ENCODE peak calls at places on chromosomes 11 and 22, in six cellular contexts. X is lung; S is testis; G is thoracic aorta; Y is endothelial cell; J is CD4-positive, alpha-beta T cell. V is an unnamed sample.
A peak's percentile ranks its signal among the peaks of the same experiment; 100 is the strongest.

GRCh38 chr11:128297111-128297651 is 290.2 kb downstream of the ETS1 start:
- DNase-seq in Y (no peak), J (no peak), X (no peak), S (no peak), G (no peak), V (no peak)

GRCh38 chr22:50671641-50672040 is 982 bp upstream of the SHANK3 start:
- DNase-seq in X (no peak), S (no peak), J (no peak), Y (no peak), G (no peak), V (no peak)

GRCh38 chr11:28736256-28736655 is 628.1 kb downstream of the METTL15 start:
- DNase-seq in S (no peak), Y (no peak), X (no peak), G (no peak), J (no peak), V (no peak)

GRCh38 chr11:44286268-44286880 is 23.6 kb downstream of the ALX4 start:
- DNase-seq in Y (peak; percentile 75), G (no peak), X (peak; percentile 50), J (peak; percentile 63), S (peak; percentile 73), V (no peak)

GRCh38 chr11:35914824-35915223 is 29.0 kb upstream of the LDLRAD3 start:
- DNase-seq in J (no peak), G (no peak), Y (no peak), X (no peak), S (no peak), V (no peak)

GRCh38 chr11:1258401-1259075 is 35.7 kb downstream of the MUC5B start:
- DNase-seq in J (no peak), Y (no peak), X (no peak), S (no peak), G (no peak), V (no peak)

GRCh38 chr11:69923641-69924307 is 104.6 kb upstream of the FGF3 start:
- DNase-seq in S (no peak), G (no peak), Y (no peak), X (no peak), J (no peak), V (no peak)

GRCh38 chr22:50582562-50583293 is at the start of gene CHKB:
- DNase-seq in S (peak; percentile 99), X (peak; percentile 98), J (peak; percentile 97), Y (peak; percentile 99), G (peak; percentile 93), V (peak; percentile 90)

GRCh38 chr11:72678524-72678923 is 4.3 kb upstream of the PDE2A start:
- DNase-seq in Y (no peak), J (no peak), G (no peak), X (no peak), S (no peak), V (no peak)

GRCh38 chr11:30830666-30831065 is 244.5 kb upstream of the MPPED2 start:
- DNase-seq in G (no peak), X (no peak), S (no peak), Y (no peak), J (no peak), V (no peak)

GRCh38 chr11:97140885-97141494 is 751.2 kb downstream of the JRKL start:
- DNase-seq in G (no peak), S (no peak), J (no peak), X (no peak), Y (peak; percentile 11), V (no peak)

GRCh38 chr11:65434667-65435179 is 12.1 kb downstream of the NEAT1 start:
- DNase-seq in J (no peak), S (peak; percentile 13), Y (no peak), G (no peak), X (no peak), V (no peak)

GRCh38 chr11:109303342-109303741 is 118.6 kb upstream of the C11orf87 start:
- DNase-seq in G (no peak), X (no peak), S (no peak), Y (no peak), J (no peak), V (no peak)

GRCh38 chr11:58524232-58525036 is 16.5 kb upstream of the OR5B21 start:
- DNase-seq in G (peak; percentile 13), S (peak; percentile 77), J (peak; percentile 41), Y (peak; percentile 66), X (peak; percentile 54), V (peak; percentile 34)

GRCh38 chr22:30575011-30575671 is 676 bp upstream of the GAL3ST1 start:
- DNase-seq in J (no peak), S (peak; percentile 68), X (peak; percentile 35), Y (no peak), G (peak; percentile 25), V (no peak)

GRCh38 chr11:117182551-117182935 is 4.0 kb downstream of the SIDT2 start:
- DNase-seq in Y (no peak), J (peak; percentile 22), G (no peak), X (no peak), S (peak; percentile 6), V (peak; percentile 9)

GRCh38 chr11:1162498-1163311 is 5.0 kb downstream of the MUC5AC start:
- DNase-seq in X (no peak), S (no peak), J (peak; percentile 12), G (no peak), Y (no peak), V (no peak)

GRCh38 chr11:82719316-82719715 is 14.3 kb downstream of the FAM181B start:
- DNase-seq in Y (no peak), G (no peak), J (no peak), X (no peak), S (no peak), V (no peak)

GRCh38 chr22:44620129-44620840 is 81.7 kb upstream of the PRR5 start:
- DNase-seq in X (peak; percentile 51), S (peak; percentile 74), J (peak; percentile 82), Y (peak; percentile 85), G (peak; percentile 14), V (peak; percentile 64)

GRCh38 chr11:110509485-110509884 is 79.7 kb downstream of the FDX1 start:
- DNase-seq in X (no peak), S (no peak), J (no peak), Y (no peak), G (no peak), V (no peak)

GRCh38 chr11:12251651-12252560 is 125.5 kb upstream of the PARVA start:
- DNase-seq in X (no peak), Y (no peak), G (no peak), S (no peak), J (no peak), V (no peak)

GRCh38 chr11:70099578-70100282 is 21.6 kb downstream of the ANO1 start:
- DNase-seq in Y (no peak), X (no peak), S (no peak), J (no peak), G (no peak), V (no peak)

GRCh38 chr11:60994450-60995135 is 23.1 kb downstream of the CD6 start:
- DNase-seq in Y (no peak), X (no peak), G (no peak), S (no peak), J (no peak), V (no peak)

GRCh38 chr11:112025682-112026081 is 474 bp downstream of the DLAT start:
- DNase-seq in G (no peak), S (no peak), J (no peak), X (no peak), Y (no peak), V (no peak)

GRCh38 chr11:69293819-69294505 is at the start of gene MYEOV:
- DNase-seq in X (peak; percentile 61), J (no peak), Y (no peak), G (no peak), S (no peak), V (no peak)

GRCh38 chr11:75014129-75014528 is 25.4 kb downstream of the NEU3 start:
- DNase-seq in G (no peak), Y (no peak), S (no peak), X (no peak), J (no peak), V (no peak)
- TF ChIP-seq CTCF in G (no peak), Y (no peak), S (no peak), X (no peak), J (no peak), V (no peak)

GRCh38 chr22:46390652-46391301 is 55.3 kb downstream of the TRMU start:
- DNase-seq in S (peak; percentile 50), J (no peak), Y (no peak), G (no peak), X (peak; percentile 42), V (no peak)
- TF ChIP-seq CTCF in S (no peak), J (no peak), Y (no peak), G (no peak), X (no peak), V (no peak)

GRCh38 chr22:36456459-36456835 is 25.0 kb downstream of the TXN2 start:
- DNase-seq in J (no peak), S (no peak), G (no peak), Y (no peak), X (no peak), V (no peak)

GRCh38 chr22:36453266-36453607 is 28.2 kb downstream of the TXN2 start:
- DNase-seq in S (no peak), X (no peak), Y (no peak), J (no peak), G (no peak), V (no peak)

GRCh38 chr22:36455571-36456458 is 25.6 kb downstream of the TXN2 start:
- DNase-seq in Y (no peak), S (no peak), J (no peak), X (no peak), G (no peak), V (no peak)

GRCh38 chr22:36453855-36454378 is 27.5 kb downstream of the TXN2 start:
- DNase-seq in J (no peak), S (no peak), Y (no peak), G (no peak), X (no peak), V (no peak)

DNA sequence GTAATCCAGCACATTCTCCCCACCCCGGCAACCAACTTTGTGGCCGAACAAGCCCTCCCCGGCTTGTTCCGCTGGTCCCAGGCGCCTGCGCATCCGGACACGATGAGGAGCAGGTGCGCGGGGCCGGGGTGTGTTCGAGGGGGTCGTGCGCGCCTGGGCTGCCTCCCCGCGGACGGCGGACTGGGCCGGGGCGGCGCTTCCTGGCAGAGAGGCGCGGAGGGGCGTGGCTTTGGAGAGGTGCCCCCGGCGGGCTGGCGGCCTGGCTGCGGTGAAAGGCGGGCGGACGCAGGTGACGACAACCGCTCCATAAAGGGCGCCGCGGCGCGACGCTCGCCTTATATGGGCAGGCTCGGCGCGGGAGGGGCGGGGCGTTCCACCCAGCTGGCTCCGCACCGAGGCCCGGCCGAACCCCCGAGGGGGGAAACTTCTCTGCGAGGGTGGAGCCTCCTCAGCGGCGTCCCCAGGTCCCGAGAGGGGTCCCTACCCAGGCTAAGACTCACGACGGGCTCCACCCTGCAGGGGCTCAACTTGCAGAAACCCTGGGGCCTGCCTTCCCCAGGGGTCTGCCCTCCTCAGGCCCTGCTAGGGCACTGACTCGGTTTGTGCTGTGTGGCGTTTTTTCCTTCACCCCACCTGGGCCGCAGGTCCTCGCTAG is 26.4 kb downstream of the TXN2 start:
- DNase-seq in Y (peak; percentile 84), J (peak; percentile 96), X (peak; percentile 93), G (peak; percentile 47), S (peak; percentile 94), V (peak; percentile 69)
- TF ChIP-seq CTCF in Y (no peak), J (no peak), X (no peak), G (no peak), S (peak; percentile 5), V (no peak)

GRCh38 chr11:2266586-2267305 is 3.6 kb downstream of the ASCL2 start:
- DNase-seq in S (peak; percentile 9), J (no peak), Y (no peak), X (no peak), G (no peak), V (no peak)
- TF ChIP-seq CTCF in S (no peak), J (no peak), Y (no peak), X (no peak), G (no peak), V (no peak)

V was measured in omental fat pad.